ENCODE peak calls at places on chromosome 2, in five cellular contexts. N is stimulated activated CD4-positive, alpha-beta T cell treated with anti-CD3 and anti-CD28 coated beads, Interleukin-1b, Interleukin-23, amount 100 ng/mL, for 4 hours; H is astrocyte; X is occipital lobe; F is brain microvascular endothelial cell. G is an unnamed sample.

GRCh38 chr2:119011162-119011909 is 69.3 kb downstream of the MARCO start:
- DNase-seq in N (no peak), X (peak; percentile 7), H (peak; percentile 9), F (peak; percentile 12), G (peak; percentile 29)

GRCh38 chr2:23489471-23490400 is 104.8 kb downstream of the KLHL29 start:
- DNase-seq in N (no peak), X (no peak), F (no peak), H (peak; percentile 18), G (no peak)

GRCh38 chr2:214810670-214811069 is 1.2 kb upstream of the BARD1 start:
- DNase-seq in N (no peak), H (no peak), X (no peak), F (no peak), G (peak; percentile 16)

GRCh38 chr2:219459460-219460311 is 25.0 kb downstream of the SPEG start:
- DNase-seq in H (peak; percentile 33), F (peak; percentile 29), N (peak; percentile 21), X (no peak), G (peak; percentile 72)

GRCh38 chr2:119108186-119108585 is 50.4 kb downstream of the C1QL2 start:
- DNase-seq in H (no peak), X (no peak), N (no peak), F (no peak), G (no peak)

GRCh38 chr2:226790006-226790405 is 9.6 kb downstream of the IRS1 start:
- DNase-seq in N (no peak), F (no peak), X (no peak), H (no peak), G (peak; percentile 51)

GRCh38 chr2:120132691-120133090 is 90.5 kb downstream of the TMEM185B start:
- DNase-seq in N (no peak), H (peak; percentile 12), F (no peak), X (no peak), G (no peak)

GRCh38 chr2:79180092-79180491 is 20.5 kb upstream of the REG3A start:
- DNase-seq in H (no peak), F (no peak), N (no peak), X (no peak), G (no peak)

GRCh38 chr2:72137498-72138010 is 10.1 kb downstream of the CYP26B1 start:
- DNase-seq in F (no peak), H (no peak), X (no peak), N (peak; percentile 56), G (no peak)

GRCh38 chr2:231170058-231170457 is 28.4 kb upstream of the ARMC9 start:
- DNase-seq in H (peak; percentile 19), N (no peak), X (no peak), F (no peak), G (peak; percentile 67)

GRCh38 chr2:239588451-239589269 is 187.8 kb upstream of the HDAC4 start:
- DNase-seq in X (no peak), N (no peak), F (no peak), H (no peak), G (no peak)

GRCh38 chr2:112693596-112693995 is 27.2 kb upstream of the NT5DC4 start:
- DNase-seq in F (no peak), X (no peak), H (no peak), N (no peak), G (no peak)

GRCh38 chr2:231330311-231330710 is 65.2 kb upstream of the B3GNT7 start:
- DNase-seq in H (no peak), N (no peak), X (no peak), F (no peak), G (no peak)

GRCh38 chr2:185291035-185291647 is 447.5 kb upstream of the FSIP2 start:
- DNase-seq in F (peak; percentile 51), X (no peak), N (no peak), H (peak; percentile 30), G (peak; percentile 53)

GRCh38 chr2:218659258-218659987 is at the start of the genes BCS1L and ZNF142:
- DNase-seq in X (peak; percentile 91), F (peak; percentile 88), N (peak; percentile 92), H (peak; percentile 69), G (peak; percentile 87)

GRCh38 chr2:235675678-235676535 is 182.1 kb downstream of the AGAP1 start:
- DNase-seq in H (peak; percentile 41), X (no peak), F (peak; percentile 53), N (no peak), G (peak; percentile 29)

GRCh38 chr2:191020221-191020741 is 6.3 kb upstream of the STAT1 start:
- DNase-seq in X (peak; percentile 84), H (peak; percentile 89), F (peak; percentile 90), N (peak; percentile 98), G (peak; percentile 98)

GRCh38 chr2:226888378-226888915 is 52.6 kb downstream of the RHBDD1 start:
- DNase-seq in H (no peak), X (no peak), N (no peak), F (no peak), G (peak; percentile 43)

GRCh38 chr2:120958623-120959366 is 223.1 kb downstream of the GLI2 start:
- DNase-seq in N (no peak), X (no peak), H (no peak), F (no peak), G (no peak)

GRCh38 chr2:46163804-46164569 is 133.2 kb upstream of the EPAS1 start:
- DNase-seq in N (no peak), F (no peak), H (peak; percentile 52), X (no peak), G (peak; percentile 60)

GRCh38 chr2:231602874-231603467 is 10.3 kb downstream of the TEX44 start:
- DNase-seq in N (no peak), F (no peak), H (no peak), X (no peak), G (no peak)

GRCh38 chr2:124027182-124027581 is 2.1 kb downstream of the CNTNAP5 start:
- DNase-seq in F (peak; percentile 36), H (peak; percentile 15), N (no peak), X (peak; percentile 13), G (peak; percentile 78)

GRCh38 chr2:218066946-218067515 is 2.0 kb upstream of the RUFY4 start:
- DNase-seq in X (no peak), F (no peak), H (no peak), N (no peak), G (no peak)

GRCh38 chr2:62811086-62811485 is 105.6 kb downstream of the EHBP1 start:
- DNase-seq in F (no peak), H (no peak), X (no peak), N (no peak), G (no peak)

GRCh38 chr2:134252092-134252775 is 1.6 kb upstream of the MGAT5 start:
- DNase-seq in F (no peak), N (no peak), H (peak; percentile 59), X (no peak), G (peak; percentile 35)

GRCh38 chr2:15042824-15043223 is 410.3 kb downstream of the LRATD1 start:
- DNase-seq in H (peak; percentile 88), F (peak; percentile 9), N (no peak), X (no peak), G (peak; percentile 18)

GRCh38 chr2:176324862-176325261 is 55.6 kb downstream of the MTX2 start:
- DNase-seq in H (no peak), N (no peak), X (no peak), F (no peak), G (no peak)

GRCh38 chr2:169072163-169072925 is 3.0 kb downstream of the DHRS9 start:
- DNase-seq in N (no peak), X (no peak), H (no peak), F (no peak), G (no peak)

GRCh38 chr2:121735520-121736074 is 1.1 kb downstream of the NIFK start:
- DNase-seq in X (no peak), H (no peak), F (no peak), N (no peak), G (peak; percentile 36)